ENCODE peak calls at places on chromosomes 13 and 19, in ten cellular contexts. D is DND-41, A is endothelial cell of umbilical vein, U is fibroblast of lung, T is IMR-90, V is HCT116, S is mesenchymal stem cell, Y is H9, F is mesendoderm, X is neural progenitor cell. P is an unnamed sample.
A peak's percentile ranks its signal among the peaks of the same experiment; 100 is the strongest.

GRCh38 chr19:18650468-18651001 is 13.7 kb downstream of the KLHL26 start:
- DNase-seq in D (no peak), A (peak; percentile 81), U (peak; percentile 81), T (peak; percentile 93), V (no peak), S (peak; percentile 98), Y (no peak), F (no peak), X (peak; percentile 37), P (peak; percentile 66)

GRCh38 chr19:48746738-48747575 is at the start of gene IZUMO1:
- DNase-seq in D (no peak), A (peak; percentile 95), U (peak; percentile 87), T (peak; percentile 90), V (peak; percentile 59), S (peak; percentile 97), Y (peak; percentile 94), F (peak; percentile 95), X (peak; percentile 91), P (peak; percentile 95)

GRCh38 chr13:40485611-40486517 is 180.6 kb downstream of the FOXO1 start:
- DNase-seq in D (no peak), A (no peak), U (no peak), T (no peak), V (no peak), S (no peak), Y (no peak), F (no peak), X (peak; percentile 13), P (no peak)

GRCh38 chr19:58474291-58474996 is 1.7 kb upstream of the ZNF446 start:
- DNase-seq in D (no peak), A (no peak), U (peak; percentile 90), T (peak; percentile 87), V (no peak), S (peak; percentile 91), Y (no peak), F (no peak), X (no peak), P (no peak)

GRCh38 chr19:13983213-13983889 is 22.8 kb downstream of the RFX1 start:
- DNase-seq in D (no peak), A (no peak), U (no peak), T (no peak), V (no peak), S (no peak), Y (no peak), F (no peak), X (no peak), P (no peak)

GRCh38 chr19:547117-547516 is 3.3 kb downstream of the GZMM start:
- DNase-seq in D (no peak), A (no peak), U (no peak), T (no peak), V (no peak), S (no peak), Y (peak; percentile 25), F (no peak), X (no peak), P (no peak)

GRCh38 chr13:22915442-22916082 is 265.2 kb upstream of the SGCG start:
- DNase-seq in D (no peak), A (peak; percentile 9), U (peak; percentile 65), T (peak; percentile 17), V (peak; percentile 22), S (peak; percentile 4), Y (peak; percentile 88), F (peak; percentile 93), X (peak; percentile 84), P (peak; percentile 95)

GRCh38 chr13:77507931-77508776 is 27.4 kb upstream of the SCEL start:
- DNase-seq in D (no peak), A (peak; percentile 90), U (peak; percentile 97), T (peak; percentile 49), V (peak; percentile 42), S (peak; percentile 29), Y (no peak), F (no peak), X (no peak), P (no peak)

GRCh38 chr19:3094638-3095374 is 644 bp downstream of the GNA11 start:
- DNase-seq in D (peak; percentile 48), A (no peak), U (peak; percentile 27), T (peak; percentile 17), V (no peak), S (peak; percentile 29), Y (no peak), F (no peak), X (peak; percentile 56), P (peak; percentile 69)

GRCh38 chr19:3097442-3097871 is 3.3 kb downstream of the GNA11 start:
- DNase-seq in D (no peak), A (no peak), U (no peak), T (no peak), V (no peak), S (no peak), Y (no peak), F (no peak), X (no peak), P (no peak)

GRCh38 chr19:3095375-3096191 is 1.4 kb downstream of the GNA11 start:
- DNase-seq in D (peak; percentile 36), A (no peak), U (no peak), T (no peak), V (no peak), S (peak; percentile 38), Y (peak; percentile 94), F (peak; percentile 88), X (peak; percentile 88), P (peak; percentile 95)

GRCh38 chr19:3096902-3097326 is 2.8 kb downstream of the GNA11 start:
- DNase-seq in D (no peak), A (no peak), U (no peak), T (no peak), V (no peak), S (no peak), Y (no peak), F (no peak), X (no peak), P (no peak)

GRCh38 chr19:3096267-3096901 is 2.2 kb downstream of the GNA11 start:
- DNase-seq in D (no peak), A (no peak), U (no peak), T (no peak), V (no peak), S (no peak), Y (no peak), F (no peak), X (no peak), P (no peak)
- H3K9ac ChIP-seq in D (peak overlapping the region; percentile 83), A (peak overlapping the region; percentile 8), U (no peak overlapping the region), T (peak overlapping the region; percentile 91), V (no peak overlapping the region), S (peak overlapping the region; percentile 95), Y (peak overlapping the region; percentile 53), F (peak overlapping the region; percentile 61), X (peak overlapping the region; percentile 49), P (peak overlapping the region; percentile 41)

GRCh38 chr13:35474551-35474950 is 1.9 kb downstream of the MAB21L1 start:
- DNase-seq in D (no peak), A (no peak), U (no peak), T (no peak), V (no peak), S (no peak), Y (no peak), F (peak; percentile 33), X (peak; percentile 55), P (no peak)

GRCh38 chr13:35470671-35471465 is 5.6 kb downstream of the MAB21L1 start:
- DNase-seq in D (no peak), A (peak; percentile 32), U (peak; percentile 39), T (peak; percentile 2), V (no peak), S (peak; percentile 11), Y (peak; percentile 75), F (peak; percentile 85), X (peak; percentile 89), P (peak; percentile 86)

GRCh38 chr13:35471466-35472307 is 4.8 kb downstream of the MAB21L1 start:
- DNase-seq in D (no peak), A (no peak), U (no peak), T (no peak), V (no peak), S (peak; percentile 16), Y (no peak), F (peak; percentile 33), X (peak; percentile 66), P (peak; percentile 60)

GRCh38 chr13:35469781-35470380 is 6.6 kb downstream of the MAB21L1 start:
- DNase-seq in D (no peak), A (no peak), U (no peak), T (no peak), V (no peak), S (no peak), Y (no peak), F (no peak), X (peak; percentile 65), P (no peak)

DNA sequence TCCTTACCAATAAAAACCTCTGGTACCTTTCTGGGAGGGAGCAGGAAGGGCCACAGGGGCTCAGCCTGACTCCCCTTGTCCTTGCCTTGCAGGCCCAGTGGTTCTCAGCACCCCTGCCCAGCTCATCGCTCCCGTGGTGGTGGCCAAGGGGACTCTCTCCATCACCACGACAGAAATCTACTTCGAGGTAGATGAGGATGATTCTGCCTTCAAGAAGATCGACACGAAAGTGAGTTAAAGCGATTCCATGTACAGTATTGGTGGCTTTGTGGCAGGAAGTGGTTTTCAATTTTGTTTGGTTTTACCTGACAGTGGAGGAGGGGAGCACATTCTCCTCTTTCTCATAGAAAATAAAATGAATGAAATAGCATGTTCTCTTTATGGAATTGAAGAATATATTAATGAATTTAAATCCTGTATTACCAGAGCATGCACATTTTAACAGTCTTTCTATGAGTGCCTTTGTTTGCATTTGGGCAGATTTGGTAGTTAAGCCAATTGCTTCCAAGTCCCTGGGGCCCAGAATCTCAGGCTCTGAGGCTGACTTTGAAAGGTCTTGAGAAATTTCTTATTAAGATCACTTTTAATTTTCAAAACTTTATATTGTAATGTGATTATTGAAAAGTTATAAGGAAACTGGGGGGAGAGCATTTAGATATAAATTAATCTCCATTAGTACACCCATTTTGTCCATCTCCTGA is 4.0 kb downstream of the MAB21L1 start:
- DNase-seq in D (peak; percentile 16), A (no peak), U (no peak), T (no peak), V (no peak), S (no peak), Y (no peak), F (peak; percentile 15), X (peak; percentile 28), P (peak; percentile 63)
- H3K9ac ChIP-seq in D (no peak overlapping the region), A (no peak overlapping the region), U (no peak overlapping the region), T (no peak overlapping the region), V (no peak overlapping the region), S (peak overlapping the region; percentile 95), Y (no peak overlapping the region), F (no peak overlapping the region), X (no peak overlapping the region), P (no peak overlapping the region)

DNA sequence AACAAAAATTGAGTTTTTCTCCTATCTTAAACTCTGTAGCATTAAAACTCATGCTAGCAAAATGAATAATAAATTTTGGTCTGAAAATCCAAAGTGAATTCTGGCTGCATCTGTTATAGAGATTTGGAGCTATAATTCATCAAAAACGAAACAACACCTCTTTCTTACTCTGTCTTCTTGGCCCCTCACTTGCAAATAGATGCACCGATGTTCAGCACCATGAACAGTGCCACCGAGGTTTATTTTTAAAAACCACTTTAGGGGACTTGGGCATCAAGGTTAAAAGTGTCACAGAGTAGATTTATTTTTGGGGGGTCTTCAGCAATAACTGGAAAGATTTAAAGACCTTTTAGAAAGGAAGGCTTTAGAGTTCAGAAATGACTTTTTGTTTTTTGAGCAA is 26.1 kb upstream of the EID2 start:
- DNase-seq in D (no peak), A (no peak), U (no peak), T (no peak), V (no peak), S (no peak), Y (no peak), F (no peak), X (no peak), P (no peak)
- H3K9ac ChIP-seq in D (no peak overlapping the region), A (no peak overlapping the region), U (no peak overlapping the region), T (no peak overlapping the region), V (no peak overlapping the region), S (no peak overlapping the region), Y (no peak overlapping the region), F (no peak overlapping the region), X (no peak overlapping the region), P (no peak overlapping the region)

DNA sequence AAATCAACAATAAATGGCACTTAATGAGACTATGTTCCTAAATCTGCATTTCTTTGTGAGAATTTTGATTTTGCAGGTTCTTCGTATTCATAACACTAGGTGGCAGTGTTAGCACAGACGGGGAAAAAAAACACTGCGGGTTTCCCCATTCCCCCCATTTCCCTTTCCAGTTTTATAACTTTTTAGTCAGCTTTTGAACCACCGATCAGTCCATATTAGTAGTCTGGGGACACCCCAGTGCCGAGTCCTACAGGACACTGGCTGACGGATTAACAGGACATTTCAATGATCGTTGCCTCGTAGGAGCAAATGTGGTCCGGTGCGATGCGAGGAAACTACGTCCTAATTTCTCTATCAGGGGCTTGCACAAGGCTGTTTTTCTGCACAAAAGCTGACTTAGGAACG is 234.3 kb downstream of the LMO7 start:
- DNase-seq in D (no peak), A (peak; percentile 36), U (no peak), T (peak; percentile 20), V (no peak), S (peak; percentile 32), Y (no peak), F (no peak), X (peak; percentile 37), P (peak; percentile 53)
- H3K9ac ChIP-seq in D (no peak overlapping the region), A (peak overlapping the region; percentile 63), U (no peak overlapping the region), T (no peak overlapping the region), V (no peak overlapping the region), S (peak overlapping the region; percentile 95), Y (no peak overlapping the region), F (no peak overlapping the region), X (no peak overlapping the region), P (no peak overlapping the region)

P was measured in endodermal cell.